ENCODE peak calls at places on chromosomes 4 and X, in seven cellular contexts. X, A, H, C, Z, B and T are unnamed samples.

GRCh38 chr4:14334166-14334565 is 668.1 kb upstream of the CPEB2 start:
- DNase-seq in H (no peak), A (no peak), Z (no peak), C (no peak), X (no peak), B (no peak), T (no peak)

GRCh38 chrX:11908371-11908770 is 150.3 kb downstream of the MSL3 start:
- DNase-seq in X (no peak), B (no peak), A (peak; percentile 50), H (no peak), C (no peak), Z (no peak), T (peak; percentile 15)

GRCh38 chr4:76729991-76730390 is 168.0 kb downstream of the SOWAHB start:
- DNase-seq in B (no peak), X (no peak), C (no peak), H (no peak), Z (no peak), A (no peak), T (peak; percentile 59)

GRCh38 chr4:77120888-77121508 is 36.0 kb upstream of the CCNG2 start:
- DNase-seq in H (no peak), C (no peak), B (no peak), X (no peak), A (no peak), Z (no peak), T (no peak)

GRCh38 chrX:47156611-47157520 is 11.8 kb downstream of the RBM10 start:
- DNase-seq in Z (no peak), B (peak; percentile 13), A (no peak), H (no peak), X (no peak), C (no peak), T (no peak)

GRCh38 chr4:148053298-148054003 is 321.6 kb downstream of the ARHGAP10 start:
- DNase-seq in A (no peak), X (no peak), B (no peak), Z (no peak), H (no peak), C (no peak), T (no peak)

GRCh38 chr4:8316911-8317351 is 47.4 kb downstream of the HTRA3 start:
- DNase-seq in H (peak; percentile 13), X (peak; percentile 51), C (no peak), A (no peak), Z (no peak), B (peak; percentile 18), T (no peak)

GRCh38 chr4:181909368-181909767 is 333.8 kb upstream of the TENM3 start:
- DNase-seq in C (no peak), H (no peak), X (no peak), B (no peak), A (peak; percentile 76), Z (no peak), T (peak; percentile 68)

GRCh38 chr4:5995901-5996623 is 22.2 kb downstream of the C4orf50 start:
- DNase-seq in H (no peak), C (no peak), X (no peak), B (no peak), A (peak; percentile 42), Z (no peak), T (no peak)

GRCh38 chr4:185396724-185397402 is at the start of gene ANKRD37:
- DNase-seq in A (no peak), C (peak; percentile 47), Z (no peak), H (no peak), B (peak; percentile 69), X (peak; percentile 93), T (no peak)

GRCh38 chrX:47191331-47191730 is 2.3 kb upstream of the UBA1 start:
- DNase-seq in Z (peak; percentile 56), C (no peak), H (no peak), A (peak; percentile 72), B (peak; percentile 47), X (peak; percentile 70), T (peak; percentile 43)

GRCh38 chr4:103207673-103208072 is 9.5 kb upstream of the CENPE start:
- DNase-seq in Z (no peak), A (peak; percentile 72), X (no peak), H (no peak), B (no peak), C (no peak), T (no peak)

GRCh38 chr4:26812049-26812729 is 48.5 kb upstream of the STIM2 start:
- DNase-seq in X (no peak), B (no peak), A (no peak), H (no peak), C (peak; percentile 36), Z (no peak), T (no peak)

DNA sequence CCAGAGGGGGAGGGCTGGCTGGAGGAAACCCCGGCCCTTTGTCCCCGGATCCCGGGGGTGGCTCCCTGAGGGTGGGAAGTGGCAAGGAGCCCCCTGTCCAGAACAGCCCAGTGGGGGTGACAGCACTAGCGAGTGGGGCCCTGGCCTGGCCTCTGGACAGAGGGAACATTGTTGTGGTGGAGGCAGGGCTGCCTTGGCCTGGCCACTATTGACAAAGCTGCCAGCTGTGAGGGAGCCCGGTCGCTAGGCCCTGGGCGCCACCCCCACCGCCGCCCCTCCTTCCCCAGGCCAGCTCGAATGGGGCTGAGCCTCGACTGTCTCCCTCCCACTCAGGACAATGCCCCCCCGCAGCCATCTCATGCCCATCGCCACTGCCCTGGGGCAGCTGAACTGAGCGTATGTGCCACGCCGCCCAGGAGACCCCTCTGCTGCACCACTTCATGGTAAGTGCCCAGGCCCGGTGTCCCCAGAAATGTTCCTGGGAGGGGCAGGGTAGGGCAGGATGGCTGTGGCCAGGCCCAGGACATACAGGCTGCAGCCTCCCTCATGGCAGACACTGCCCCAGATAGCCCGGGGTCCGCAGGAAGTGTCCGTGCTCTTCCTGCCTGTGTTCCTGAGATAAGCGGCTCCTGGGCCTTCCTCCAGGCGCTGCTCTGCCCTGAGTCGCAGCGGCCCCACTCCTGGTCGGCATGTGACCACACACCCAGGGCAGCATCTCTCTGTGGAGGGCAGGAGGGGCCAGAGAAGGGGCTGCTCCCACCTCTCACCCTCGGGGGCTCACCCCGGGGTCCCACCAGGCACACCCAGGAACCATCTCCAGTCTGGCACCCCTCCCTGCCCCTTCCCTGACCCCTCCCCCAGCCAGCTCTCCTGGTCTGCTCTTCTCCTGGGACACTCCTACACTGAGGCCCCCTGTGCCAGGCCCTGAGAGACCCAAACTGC is 1.4 kb downstream of the PLXNB3 start:
- DNase-seq in H (peak; percentile 24), Z (peak; percentile 28), X (peak; percentile 78), B (no peak), A (peak; percentile 47), C (peak; percentile 27), T (no peak)
- H3K4me3 ChIP-seq in H (peak overlapping the region; percentile 13), Z (no peak overlapping the region), X (no peak overlapping the region), B (peak overlapping the region; percentile 29), A (no peak overlapping the region), C (no peak overlapping the region), T (peak overlapping the region; percentile 78)

DNA sequence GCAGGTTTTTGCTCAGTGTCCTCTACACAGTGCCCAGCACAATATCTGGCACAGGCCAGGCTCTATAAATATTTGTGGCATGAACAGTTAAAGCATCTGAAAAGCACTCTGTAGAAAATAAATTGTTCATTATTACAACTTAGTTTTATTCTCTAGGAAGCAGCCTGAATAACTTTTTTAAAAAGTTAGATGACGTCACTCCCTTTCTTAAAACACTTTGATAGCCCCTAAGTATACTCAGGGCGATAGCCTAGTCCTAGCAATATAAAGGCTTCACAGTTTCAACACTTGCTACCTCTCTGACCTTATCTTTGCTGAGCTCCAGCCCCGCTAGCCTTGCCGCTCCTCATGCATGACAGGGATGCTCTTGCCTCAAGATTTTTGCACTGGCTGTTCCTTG is 80.6 kb downstream of the GPM6A start:
- DNase-seq in C (no peak), H (no peak), Z (no peak), B (no peak), A (no peak), X (no peak), T (no peak)
- H3K4me1 ChIP-seq in C (no peaks in the 10 kb centered on the region), H (no peaks in the 10 kb centered on the region), Z (no peaks in the 10 kb centered on the region), B (no peaks in the 10 kb centered on the region), A (no peaks in the 10 kb centered on the region), X (no peaks in the 10 kb centered on the region), T (no peaks in the 10 kb centered on the region)

DNA sequence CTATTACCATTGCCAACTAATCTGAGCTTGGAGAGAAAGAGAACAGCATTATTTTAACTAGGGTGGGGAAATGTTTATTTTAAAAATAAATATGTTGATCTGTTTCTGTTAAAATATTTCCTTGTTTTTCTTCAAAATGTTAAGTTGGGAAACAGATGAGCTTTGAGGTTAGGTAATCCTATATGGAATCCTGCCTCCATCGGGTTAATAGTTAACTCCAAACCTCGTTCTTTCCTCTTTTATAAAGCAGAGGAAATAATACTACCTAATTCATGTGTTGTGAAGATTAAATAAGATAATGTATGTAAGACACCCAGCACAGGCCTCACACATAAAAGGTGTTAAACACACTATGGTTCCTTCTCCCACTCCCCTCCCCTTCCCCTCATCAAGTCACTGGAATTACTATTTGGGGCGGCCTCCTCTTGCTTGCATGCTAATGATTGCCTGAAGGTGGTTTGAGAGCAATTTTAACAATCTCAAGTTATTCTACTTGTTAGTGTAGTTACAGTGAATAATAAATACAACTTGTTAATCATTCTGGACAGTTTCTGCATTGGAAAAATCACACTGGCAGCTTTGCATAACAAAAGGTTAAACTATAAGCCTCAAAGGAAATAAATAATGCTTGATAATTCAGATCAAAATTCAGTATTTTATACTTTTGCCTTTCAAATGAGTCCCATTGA is 404.4 kb upstream of the RASGEF1B start:
- DNase-seq in Z (no peak), A (no peak), B (no peak), X (no peak), C (no peak), H (no peak), T (no peak)
- H3K4me3 ChIP-seq in Z (no peak overlapping the region), A (no peak overlapping the region), B (no peak overlapping the region), X (no peak overlapping the region), C (no peak overlapping the region), H (no peak overlapping the region), T (no peak overlapping the region)

DNA sequence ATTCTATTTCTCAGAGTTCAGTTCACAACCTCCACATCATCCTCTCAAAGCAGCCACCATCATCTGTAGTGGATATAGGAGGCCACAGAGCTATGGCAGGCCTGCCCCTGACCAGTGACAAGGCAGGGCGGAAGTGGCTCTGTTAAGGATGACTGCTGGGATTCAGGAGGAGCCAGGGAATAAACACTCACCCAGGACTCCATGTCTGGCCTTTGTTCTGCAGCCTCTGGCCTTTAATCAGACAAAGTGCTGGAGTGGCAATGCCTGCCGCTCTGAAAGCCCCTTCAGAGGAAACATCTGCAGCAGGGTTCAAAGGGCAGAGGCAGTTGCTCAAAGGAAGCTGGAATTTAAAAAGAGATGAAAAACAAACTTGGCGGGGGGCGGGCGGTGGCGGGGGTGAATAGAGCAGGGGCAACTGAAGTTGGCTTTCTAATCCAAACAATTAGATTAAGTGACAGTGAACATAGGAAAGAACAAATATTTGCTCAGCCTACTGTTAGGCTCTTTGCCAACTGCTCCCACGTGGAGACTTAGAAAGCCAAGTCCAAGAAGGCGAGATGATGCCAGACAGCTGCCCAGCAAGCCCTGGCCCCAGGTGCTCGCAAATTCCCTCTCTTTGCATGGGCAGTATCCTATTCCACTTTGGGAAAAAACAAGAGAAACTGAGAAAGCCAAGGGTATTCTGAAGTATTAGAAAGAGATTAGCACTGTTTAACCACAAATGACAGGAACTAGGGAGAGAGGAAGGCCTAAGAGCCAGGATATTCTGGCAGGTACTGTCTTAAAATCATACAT is 5.5 kb downstream of the MPP1 start:
- DNase-seq in B (peak; percentile 62), X (peak; percentile 75), Z (no peak), A (peak; percentile 67), H (no peak), C (no peak), T (no peak)
- H3K4me1 ChIP-seq in B (peaks cover 28% of the 10 kb centered on the region), X (no peaks in the 10 kb centered on the region), Z (no peaks in the 10 kb centered on the region), A (peaks cover 7% of the 10 kb centered on the region), H (no peaks in the 10 kb centered on the region), C (no peaks in the 10 kb centered on the region), T (peaks cover 18% of the 10 kb centered on the region)